ENCODE peak calls at places on chromosomes 5 and 9, in ten cellular contexts. P is RWPE1, D is IMR-90, B is fibroblast of pulmonary artery, C is psoas muscle, F is endothelial cell, Q is GM12864, H is hepatocyte, X is PC-3, I is nephron progenitor cell. J is an unnamed sample.

GRCh38 chr9:71001780-71002386 is 119.5 kb downstream of the TRPM3 start:
- DNase-seq in B (peak), Q (no peak), X (peak), I (peak), C (no peak), F (peak), P (peak), H (peak), D (peak), J (no peak)

GRCh38 chr9:38689678-38690077 is 30.3 kb downstream of the FAM240B start:
- DNase-seq in Q (no peak), C (no peak), X (no peak), I (peak), P (no peak), B (peak), F (no peak), D (peak), H (peak), J (peak)

GRCh38 chr9:96217756-96218693 is 84.0 kb downstream of the HSD17B3 start:
- DNase-seq in D (peak), I (peak), X (peak), Q (no peak), F (peak), B (peak), C (peak), H (peak), P (peak), J (peak)

GRCh38 chr5:176425791-176426190 is 9.5 kb upstream of the CLTB start:
- DNase-seq in B (no peak), I (no peak), X (no peak), P (no peak), Q (no peak), F (no peak), D (no peak), H (no peak), C (no peak), J (no peak)

GRCh38 chr5:176384991-176385390 is 3.4 kb downstream of the NOP16 start:
- DNase-seq in B (no peak), I (no peak), X (no peak), Q (no peak), D (no peak), P (no peak), C (peak), H (no peak), F (no peak), J (no peak)

GRCh38 chr5:143101740-143102386 is 301.6 kb downstream of the NR3C1 start:
- DNase-seq in Q (no peak), C (no peak), H (no peak), I (no peak), P (no peak), X (no peak), D (no peak), B (no peak), F (no peak), J (no peak)

GRCh38 chr9:75184471-75184870 is 96.2 kb downstream of the OSTF1 start:
- DNase-seq in I (no peak), P (no peak), H (no peak), Q (no peak), X (no peak), F (no peak), B (no peak), D (no peak), C (no peak), J (no peak)

GRCh38 chr5:4879693-4880303 is 260.3 kb upstream of the ADAMTS16 start:
- DNase-seq in P (peak), Q (peak), B (peak), C (peak), I (peak), H (peak), D (peak), X (peak), F (peak), J (peak)

GRCh38 chr5:43121565-43122484 is 1.1 kb downstream of the ZNF131 start:
- DNase-seq in F (no peak), D (peak), I (peak), X (peak), C (no peak), P (peak), B (peak), Q (no peak), H (peak), J (peak)

GRCh38 chr9:125241863-125242739 is 958 bp upstream of the HSPA5 start:
- DNase-seq in I (no peak), B (no peak), X (no peak), F (no peak), Q (no peak), P (no peak), H (peak), D (no peak), C (peak), J (no peak)

GRCh38 chr5:172005708-172006377 is 595 bp downstream of the FBXW11 start:
- DNase-seq in B (no peak), X (no peak), H (peak), F (peak), P (peak), C (peak), Q (no peak), D (no peak), I (peak), J (peak)

GRCh38 chr9:117101003-117101402 is 313.9 kb downstream of the ASTN2 start:
- DNase-seq in Q (no peak), C (no peak), B (no peak), P (no peak), F (no peak), D (no peak), X (no peak), I (no peak), H (no peak), J (no peak)

GRCh38 chr9:13596383-13596970 is 317.0 kb upstream of the MPDZ start:
- DNase-seq in X (no peak), B (no peak), C (no peak), D (no peak), Q (no peak), H (no peak), P (no peak), I (no peak), F (no peak), J (no peak)

GRCh38 chr9:4116091-4116581 is 183.7 kb downstream of the GLIS3 start:
- DNase-seq in X (no peak), B (peak), P (no peak), Q (no peak), C (no peak), H (no peak), F (no peak), D (peak), I (no peak), J (no peak)

GRCh38 chr5:112186401-112186990 is 232.6 kb downstream of the EPB41L4A start:
- DNase-seq in B (peak), H (peak), F (peak), I (peak), C (no peak), D (peak), P (peak), X (peak), Q (peak), J (peak)

GRCh38 chr5:54736003-54736797 is 218.6 kb downstream of the SNX18 start:
- DNase-seq in X (no peak), B (no peak), P (no peak), F (no peak), C (no peak), Q (no peak), I (no peak), H (no peak), D (no peak), J (no peak)

GRCh38 chr5:91225848-91226686 is 157.1 kb downstream of the ARRDC3 start:
- DNase-seq in H (peak), P (peak), I (peak), F (peak), B (peak), X (peak), C (no peak), D (no peak), Q (peak), J (no peak)

GRCh38 chr9:28158451-28158850 is 585.2 kb upstream of the C9orf72 start:
- DNase-seq in X (no peak), P (no peak), F (no peak), D (no peak), H (no peak), Q (no peak), C (no peak), I (no peak), B (no peak), J (no peak)

GRCh38 chr5:95925345-95925744 is 36.3 kb downstream of the ELL2 start:
- DNase-seq in Q (no peak), D (no peak), C (no peak), H (no peak), P (no peak), B (no peak), X (no peak), I (no peak), F (no peak), J (no peak)

GRCh38 chr5:122182491-122182921 is 53.2 kb downstream of the ZNF474 start:
- DNase-seq in I (no peak), B (peak), D (peak), Q (no peak), F (no peak), H (peak), P (peak), C (no peak), X (peak), J (no peak)

GRCh38 chr9:2158729-2159128 is 143.6 kb downstream of the SMARCA2 start:
- DNase-seq in X (no peak), P (no peak), Q (no peak), C (no peak), D (no peak), F (no peak), H (no peak), I (no peak), B (no peak), J (no peak)

GRCh38 chr5:132498152-132498551 is 7.6 kb upstream of the IRF1 start:
- DNase-seq in H (peak), B (peak), P (peak), X (peak), Q (no peak), C (peak), I (no peak), D (peak), F (no peak), J (no peak)

GRCh38 chr5:39076757-39077475 is 2.7 kb upstream of the RICTOR start:
- DNase-seq in H (no peak), C (no peak), D (peak), F (no peak), P (peak), Q (no peak), X (peak), B (peak), I (no peak), J (no peak)

GRCh38 chr5:150255659-150256415 is 33.7 kb downstream of the CAMK2A start:
- DNase-seq in P (no peak), H (peak), Q (no peak), B (peak), X (no peak), D (peak), I (no peak), C (no peak), F (peak), J (no peak)

GRCh38 chr5:150254363-150255154 is 35.0 kb downstream of the CAMK2A start:
- DNase-seq in C (no peak), I (no peak), D (no peak), P (no peak), X (no peak), Q (no peak), F (no peak), H (no peak), B (no peak), J (no peak)

GRCh38 chr5:150258126-150258525 is 31.4 kb downstream of the CAMK2A start:
- DNase-seq in Q (no peak), B (no peak), D (peak), X (no peak), P (no peak), C (no peak), H (no peak), I (no peak), F (no peak), J (no peak)

GRCh38 chr5:150257424-150257823 is 32.1 kb downstream of the CAMK2A start:
- DNase-seq in F (no peak), I (no peak), Q (no peak), H (no peak), C (no peak), X (no peak), B (no peak), P (no peak), D (no peak), J (no peak)

DNA sequence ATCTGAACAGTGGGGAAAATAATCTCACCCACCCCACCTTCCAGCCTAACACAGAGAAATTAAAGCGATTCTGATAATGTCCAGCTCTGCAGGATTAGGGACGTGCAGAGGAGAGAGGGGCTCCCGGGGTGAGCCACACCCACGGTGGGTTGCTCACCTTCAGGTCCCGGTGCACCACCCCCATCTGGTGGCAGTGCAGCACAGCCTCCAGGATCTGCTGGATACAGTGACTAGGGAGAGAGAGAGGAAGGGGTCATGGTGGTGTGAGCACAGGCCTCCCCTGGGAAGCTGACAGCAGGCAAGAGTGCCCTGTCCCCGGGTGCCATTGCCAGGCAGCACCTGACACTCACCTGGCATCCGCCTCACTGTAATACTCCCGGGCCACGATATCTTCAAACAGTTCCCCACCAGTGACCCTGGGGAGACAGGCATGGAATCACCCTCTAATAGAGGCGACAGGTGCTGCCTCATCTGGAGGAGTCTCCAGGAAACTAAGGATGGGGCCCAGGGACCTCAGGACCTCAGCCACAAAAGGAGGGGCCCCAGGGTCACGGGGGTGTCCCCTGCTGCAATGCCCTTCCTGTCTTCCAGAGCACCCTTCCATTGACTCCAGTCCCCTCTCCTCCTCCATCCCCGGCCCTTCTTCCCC is 33.0 kb downstream of the CAMK2A start:
- DNase-seq in Q (no peak), H (no peak), B (no peak), X (no peak), D (no peak), F (peak), C (no peak), P (no peak), I (peak), J (no peak)
- TF ChIP-seq CTCF in Q (no peak), H (peak), B (no peak), X (peak), D (no peak), F (no peak), C (peak), P (no peak), I (peak), J (peak)

GRCh38 chr5:134736173-134736812 is 2.1 kb upstream of the CAMLG start:
- DNase-seq in B (no peak), F (no peak), D (no peak), C (no peak), P (no peak), H (no peak), Q (no peak), I (no peak), X (no peak), J (no peak)

GRCh38 chr5:134742134-134742533 is 3.8 kb downstream of the CAMLG start:
- DNase-seq in D (no peak), I (no peak), C (no peak), F (no peak), X (no peak), B (no peak), H (no peak), Q (no peak), P (no peak), J (no peak)

GRCh38 chr5:134741052-134741451 is 2.7 kb downstream of the CAMLG start:
- DNase-seq in H (no peak), B (no peak), F (no peak), C (no peak), Q (no peak), D (no peak), P (no peak), I (no peak), X (no peak), J (no peak)

GRCh38 chr5:134738133-134738962 is at the start of gene CAMLG:
- DNase-seq in B (peak), F (peak), C (peak), Q (peak), I (peak), P (peak), H (peak), X (peak), D (peak), J (peak)

GRCh38 chr5:134738963-134739661 is 764 bp downstream of the CAMLG start:
- DNase-seq in X (peak), B (peak), D (peak), C (no peak), P (peak), Q (no peak), F (peak), I (peak), H (peak), J (peak)
- TF ChIP-seq CTCF in X (peak), B (no peak), D (peak), C (no peak), P (peak), Q (peak), F (no peak), I (no peak), H (no peak), J (no peak)

GRCh38 chr5:527646-528591 is 3.7 kb upstream of the SLC9A3 start:
- DNase-seq in I (peak), H (no peak), F (peak), C (no peak), P (no peak), B (no peak), X (no peak), D (no peak), Q (no peak), J (no peak)

GRCh38 chr5:530001-530400 is 5.8 kb upstream of the SLC9A3 start:
- DNase-seq in Q (peak), P (no peak), F (no peak), C (no peak), I (no peak), D (no peak), X (no peak), H (no peak), B (no peak), J (no peak)

GRCh38 chr5:530556-530955 is 6.3 kb upstream of the SLC9A3 start:
- DNase-seq in X (no peak), H (no peak), Q (no peak), B (no peak), D (no peak), F (no peak), C (no peak), I (no peak), P (no peak), J (no peak)

GRCh38 chr5:526456-527088 is 2.3 kb upstream of the SLC9A3 start:
- DNase-seq in D (no peak), Q (no peak), I (no peak), B (no peak), H (no peak), F (no peak), C (no peak), X (no peak), P (no peak), J (no peak)

DNA sequence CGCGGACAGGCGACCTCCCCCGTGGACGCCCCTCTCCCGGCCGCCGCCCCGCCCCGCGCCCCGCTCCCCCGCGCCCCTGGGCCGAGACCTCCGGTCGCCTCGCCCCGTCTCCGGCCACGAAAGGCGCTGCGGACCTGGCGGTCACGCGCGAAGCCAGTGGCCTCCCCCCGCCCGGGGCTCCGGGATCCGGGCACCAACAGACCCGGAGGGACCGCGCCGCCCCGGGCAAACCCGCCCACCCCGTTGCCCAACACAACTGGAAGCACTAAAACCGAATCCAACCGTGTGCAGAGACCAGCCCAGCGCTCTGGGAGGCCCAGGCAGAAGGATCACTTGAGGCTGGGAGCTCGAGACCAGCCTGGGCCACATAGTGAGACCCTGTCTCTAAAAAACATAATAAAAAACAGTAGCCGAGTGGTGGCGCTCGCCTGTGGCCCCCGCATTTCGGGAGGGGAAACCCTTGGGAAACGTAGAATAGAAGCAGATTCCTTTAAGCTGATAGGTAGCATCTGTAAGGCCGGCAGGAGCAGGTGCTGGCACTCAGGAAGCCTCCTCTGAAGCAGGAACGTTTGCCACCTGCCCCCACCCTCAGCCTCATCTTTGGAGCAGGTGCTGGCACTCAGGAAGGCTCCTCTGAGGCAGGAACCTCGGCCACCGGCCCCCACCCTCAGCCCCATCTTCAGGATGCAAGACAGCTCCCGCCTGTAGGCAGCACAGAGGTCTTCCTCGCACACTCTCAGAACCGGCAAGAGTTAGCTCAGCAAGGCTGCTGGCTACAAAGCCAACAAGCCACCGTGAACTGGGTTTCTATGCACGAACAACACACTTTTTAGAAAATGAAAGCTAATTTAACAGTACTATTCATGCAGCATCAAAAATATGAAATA is 4.6 kb upstream of the SLC9A3 start:
- DNase-seq in I (no peak), X (no peak), H (no peak), F (no peak), B (no peak), P (no peak), Q (no peak), D (no peak), C (no peak), J (no peak)
- TF ChIP-seq CTCF in I (no peak), X (no peak), H (no peak), F (no peak), B (no peak), P (no peak), Q (no peak), D (no peak), C (no peak), J (no peak)

GRCh38 chr5:6431214-6432195 is 17.2 kb upstream of the UBE2QL1 start:
- DNase-seq in I (no peak), F (no peak), H (no peak), X (no peak), C (no peak), P (no peak), Q (no peak), B (no peak), D (no peak), J (no peak)

GRCh38 chr5:6432206-6432605 is 16.5 kb upstream of the UBE2QL1 start:
- DNase-seq in P (no peak), C (no peak), I (no peak), H (no peak), Q (no peak), D (no peak), B (no peak), F (no peak), X (no peak), J (no peak)

GRCh38 chr5:6436715-6437340 is 11.8 kb upstream of the UBE2QL1 start:
- DNase-seq in D (no peak), B (no peak), P (no peak), F (no peak), Q (no peak), H (no peak), X (peak), C (no peak), I (no peak), J (no peak)

GRCh38 chr5:6434737-6435136 is 13.9 kb upstream of the UBE2QL1 start:
- DNase-seq in B (no peak), I (no peak), F (no peak), C (no peak), H (no peak), P (no peak), D (no peak), X (no peak), Q (no peak), J (no peak)

GRCh38 chr5:6435356-6435755 is 13.3 kb upstream of the UBE2QL1 start:
- DNase-seq in D (no peak), H (peak), X (peak), F (peak), Q (no peak), B (peak), I (peak), P (no peak), C (peak), J (peak)
- TF ChIP-seq CTCF in D (peak), H (peak), X (peak), F (peak), Q (peak), B (peak), I (peak), P (no peak), C (peak), J (peak)

GRCh38 chr9:93827545-93828330 is 127.4 kb downstream of the BARX1 start:
- DNase-seq in B (peak), H (peak), D (peak), X (peak), I (peak), P (peak), Q (no peak), C (peak), F (peak), J (peak)
- TF ChIP-seq CTCF in B (peak), H (peak), D (peak), X (peak), I (peak), P (peak), Q (peak), C (peak), F (peak), J (peak)

J was measured in neural crest cell.